ENCODE peak calls at places on chromosome 20, in four cellular contexts. O is NCI-H1417, Z is Kasumi-1, S is foreskin keratinocyte. F is an unnamed sample.

GRCh38 chr20:8967641-8968245 is 101.1 kb upstream of the PLCB4 start:
- DNase-seq in O (no peak), Z (no peak), S (no peak), F (no peak)

GRCh38 chr20:9889270-9889981 is 50.5 kb upstream of the PAK5 start:
- DNase-seq in O (no peak), Z (no peak), S (no peak), F (no peak)

GRCh38 chr20:50136822-50137599 is 16.5 kb downstream of the PEDS1 start:
- DNase-seq in O (no peak), Z (no peak), S (peak), F (no peak)

GRCh38 chr20:56983813-56984212 is 282.6 kb downstream of the BMP7 start:
- DNase-seq in O (no peak), Z (no peak), S (no peak), F (no peak)

GRCh38 chr20:45469336-45470261 is at the start of gene WFDC2:
- DNase-seq in O (peak), Z (no peak), S (no peak), F (no peak)

GRCh38 chr20:20215976-20216727 is 151.8 kb upstream of the INSM1 start:
- DNase-seq in O (peak), Z (no peak), S (no peak), F (no peak)

GRCh38 chr20:47620808-47621805 is 119.4 kb downstream of the NCOA3 start:
- DNase-seq in O (peak), Z (peak), S (peak), F (peak)

GRCh38 chr20:34268851-34269668 is 27.8 kb downstream of the ASIP start:
- DNase-seq in O (no peak), Z (no peak), S (peak), F (no peak)

GRCh38 chr20:44967207-44967807 is 995 bp downstream of the STK4 start:
- DNase-seq in O (peak), Z (peak), S (no peak), F (no peak)

GRCh38 chr20:56788671-56789610 is 159.8 kb downstream of the TFAP2C start:
- DNase-seq in O (no peak), Z (no peak), S (peak), F (no peak)

GRCh38 chr20:63115651-63116411 is 100.1 kb downstream of the YTHDF1 start:
- DNase-seq in O (no peak), Z (no peak), S (no peak), F (no peak)

F was measured in HS-27A.